ENCODE peak calls at places on chromosomes 13 and 19, in four cellular contexts. V is AG09309, U is cardiac muscle cell, X is GM20000. K is an unnamed sample.

GRCh38 chr19:44611812-44612295 is 1.5 kb upstream of the IGSF23 start:
- DNase-seq in X (no peak), V (no peak), U (no peak), K (no peak)

GRCh38 chr19:48925240-48925843 is 8.2 kb upstream of the DHDH start:
- DNase-seq in V (peak), X (no peak), U (no peak), K (peak)

GRCh38 chr13:90640976-90641375 is 706.5 kb upstream of the MIR17HG start:
- DNase-seq in X (no peak), V (no peak), U (no peak), K (no peak)

GRCh38 chr19:12939292-12939606 is 840 bp downstream of the CALR start:
- DNase-seq in X (peak), V (no peak), U (no peak), K (peak)

GRCh38 chr19:9936151-9937000 is at the start of gene OLFM2:
- DNase-seq in X (peak), U (peak), V (no peak), K (no peak)

GRCh38 chr19:2302319-2303208 is 5.4 kb downstream of the LINGO3 start:
- DNase-seq in V (no peak), U (peak), X (peak), K (no peak)

GRCh38 chr13:26976336-26976735 is 195.3 kb downstream of the USP12 start:
- DNase-seq in X (no peak), V (no peak), U (no peak), K (no peak)

GRCh38 chr19:3374369-3375112 is 8.2 kb downstream of the NFIC start:
- DNase-seq in V (no peak), U (no peak), X (no peak), K (no peak)

GRCh38 chr19:11361037-11361770 is 6.0 kb downstream of the PLPPR2 start:
- DNase-seq in U (peak), X (no peak), V (no peak), K (no peak)

GRCh38 chr13:30388401-30389283 is 33.7 kb upstream of the UBE2L5 start:
- DNase-seq in X (no peak), U (no peak), V (peak), K (peak)

GRCh38 chr13:52686381-52686780 is 33.7 kb downstream of the SUGT1 start:
- DNase-seq in U (no peak), X (no peak), V (no peak), K (no peak)

K was measured in HCEC 1CT.